ENCODE peak calls at places on chromosomes 13 and 19, in ten cellular contexts. E, W, F, N, I, S, D, X, P and K are unnamed samples.
A peak's percentile ranks its signal among the peaks of the same experiment; 100 is the strongest.

GRCh38 chr13:21326155-21327030 is 132.7 kb downstream of the ZDHHC20 start:
- DNase-seq in N (peak; percentile 62), S (peak; percentile 29), I (peak; percentile 46), D (no peak), X (peak; percentile 35), F (no peak), P (peak; percentile 27), W (no peak), E (peak; percentile 25), K (peak; percentile 27)

GRCh38 chr19:50968709-50969412 is 530 bp downstream of the KLK6 start:
- DNase-seq in D (no peak), S (no peak), W (no peak), I (peak; percentile 4), E (no peak), X (no peak), P (no peak), F (no peak), N (no peak), K (no peak)

GRCh38 chr13:49627831-49628652 is at the start of gene ARL11:
- DNase-seq in X (no peak), W (peak; percentile 39), N (no peak), D (peak; percentile 45), E (no peak), P (no peak), F (no peak), I (no peak), S (peak; percentile 51), K (peak; percentile 14)

GRCh38 chr19:45645068-45645630 is 6.0 kb upstream of the EML2 start:
- DNase-seq in I (no peak), N (no peak), E (no peak), W (no peak), S (no peak), X (no peak), D (no peak), F (no peak), P (no peak), K (peak; percentile 96)

GRCh38 chr13:72109863-72110262 is 242.9 kb upstream of the DACH1 start:
- DNase-seq in N (no peak), D (no peak), I (no peak), S (no peak), W (no peak), E (no peak), X (no peak), P (no peak), F (no peak), K (no peak)

GRCh38 chr19:33705860-33706259 is 84.1 kb downstream of the CHST8 start:
- DNase-seq in X (no peak), N (no peak), P (no peak), I (no peak), D (no peak), F (no peak), E (no peak), S (no peak), W (no peak), K (no peak)

GRCh38 chr19:9801976-9802375 is 16.9 kb downstream of the FBXL12 start:
- DNase-seq in S (no peak), E (no peak), N (no peak), I (no peak), X (no peak), P (no peak), W (no peak), D (no peak), F (no peak), K (no peak)

GRCh38 chr19:29858000-29858596 is 46.3 kb downstream of the CCNE1 start:
- DNase-seq in E (no peak), F (no peak), P (peak; percentile 38), I (no peak), W (no peak), N (peak; percentile 26), X (no peak), D (no peak), S (no peak), K (no peak)

GRCh38 chr13:99565478-99566124 is 64.3 kb downstream of the TM9SF2 start:
- DNase-seq in N (no peak), S (no peak), P (no peak), X (no peak), E (no peak), W (no peak), F (no peak), I (no peak), D (no peak), K (no peak)

GRCh38 chr13:99686157-99686572 is 184.9 kb downstream of the TM9SF2 start:
- DNase-seq in E (no peak), S (no peak), D (no peak), X (no peak), I (no peak), P (no peak), W (no peak), N (peak; percentile 86), F (no peak), K (no peak)

GRCh38 chr13:30864352-30865130 is 41.5 kb upstream of the MEDAG start:
- DNase-seq in D (no peak), E (peak; percentile 41), W (no peak), N (peak; percentile 16), I (peak; percentile 43), X (no peak), P (no peak), F (peak; percentile 74), S (no peak), K (no peak)

GRCh38 chr13:87622921-87623320 is 48.2 kb upstream of the SLITRK5 start:
- DNase-seq in I (no peak), F (no peak), W (no peak), D (no peak), P (no peak), S (peak; percentile 18), X (no peak), N (no peak), E (no peak), K (no peak)

GRCh38 chr13:48653074-48654054 is at the start of gene CYSLTR2:
- DNase-seq in W (no peak), S (peak; percentile 46), E (no peak), P (no peak), N (no peak), I (peak; percentile 72), X (no peak), D (no peak), F (peak; percentile 56), K (peak; percentile 30)

GRCh38 chr19:41355035-41355434 is 1.3 kb upstream of the TGFB1 start:
- DNase-seq in X (no peak), W (no peak), F (no peak), D (no peak), P (no peak), S (no peak), N (no peak), E (no peak), I (no peak), K (no peak)

GRCh38 chr13:91574756-91575155 is 176.3 kb downstream of the GPC5 start:
- DNase-seq in N (no peak), I (peak; percentile 11), W (no peak), F (no peak), X (no peak), P (peak; percentile 43), S (no peak), E (no peak), D (no peak), K (no peak)

GRCh38 chr13:33340631-33341030 is 55.1 kb upstream of the STARD13 start:
- DNase-seq in P (peak; percentile 49), I (no peak), X (no peak), D (no peak), N (no peak), S (no peak), E (no peak), W (no peak), F (peak; percentile 18), K (no peak)

GRCh38 chr13:68810660-68811059 is 1297.0 kb upstream of the ATXN8OS start:
- DNase-seq in E (no peak), S (no peak), D (no peak), N (no peak), F (no peak), I (no peak), P (peak; percentile 14), X (no peak), W (no peak), K (no peak)

GRCh38 chr19:40223135-40223822 is 3.2 kb downstream of the CCNP start:
- DNase-seq in E (no peak), P (no peak), D (no peak), X (no peak), I (no peak), F (no peak), N (no peak), W (no peak), S (no peak), K (no peak)

GRCh38 chr13:73849292-73849691 is 284.9 kb downstream of the KLF12 start:
- DNase-seq in P (peak; percentile 34), E (no peak), N (no peak), X (no peak), S (no peak), W (no peak), I (peak; percentile 57), F (no peak), D (no peak), K (no peak)

GRCh38 chr19:15253076-15253475 is 20.8 kb upstream of the EPHX3 start:
- DNase-seq in X (no peak), D (no peak), S (no peak), F (no peak), P (no peak), N (peak; percentile 32), E (no peak), I (no peak), W (no peak), K (no peak)

GRCh38 chr19:5665781-5666513 is 14.4 kb downstream of the MICOS13 start:
- DNase-seq in F (peak; percentile 75), X (no peak), E (no peak), P (peak; percentile 64), D (no peak), N (no peak), S (no peak), I (peak; percentile 95), W (no peak), K (no peak)

GRCh38 chr19:8363803-8364771 is at the start of gene ANGPTL4:
- DNase-seq in F (peak; percentile 47), P (peak; percentile 89), E (peak; percentile 79), I (peak; percentile 25), D (peak; percentile 71), W (peak; percentile 78), S (peak; percentile 49), N (peak; percentile 25), X (no peak), K (peak; percentile 76)

GRCh38 chr19:50005428-50005827 is 19.7 kb downstream of the VRK3 start:
- DNase-seq in N (no peak), F (no peak), P (no peak), X (no peak), D (no peak), S (no peak), I (no peak), E (no peak), W (no peak), K (no peak)

GRCh38 chr19:31140717-31141116 is 208.5 kb downstream of the TSHZ3 start:
- DNase-seq in N (no peak), D (no peak), I (peak; percentile 30), E (no peak), X (no peak), W (no peak), F (no peak), P (peak; percentile 5), S (no peak), K (no peak)

GRCh38 chr19:5219551-5220304 is 120.9 kb downstream of the PTPRS start:
- DNase-seq in S (no peak), X (no peak), E (no peak), P (no peak), D (no peak), I (no peak), N (no peak), F (no peak), W (no peak), K (no peak)

GRCh38 chr13:100694722-100695644 is 20.4 kb upstream of the TMTC4 start:
- DNase-seq in S (peak; percentile 40), X (no peak), P (peak; percentile 28), E (no peak), F (peak; percentile 59), W (no peak), N (no peak), D (no peak), I (peak; percentile 85), K (peak; percentile 14)

GRCh38 chr13:59991395-59991794 is 172.3 kb downstream of the DIAPH3 start:
- DNase-seq in X (no peak), P (no peak), N (no peak), F (no peak), D (no peak), W (no peak), E (no peak), S (no peak), I (peak; percentile 7), K (no peak)

GRCh38 chr19:13920940-13921744 is 15.1 kb downstream of the CC2D1A start:
- DNase-seq in X (no peak), W (no peak), I (peak; percentile 32), F (peak; percentile 25), D (no peak), P (peak; percentile 48), S (peak; percentile 42), N (peak; percentile 73), E (no peak), K (peak; percentile 39)